ENCODE peak calls at places on chromosomes 1 and 21, in eight cellular contexts. D is endodermal cell, E is K562, Z is fibroblast of lung, K is AG09309, F is esophagus squamous epithelium, S is lower lobe of right lung, V is choroid plexus epithelial cell. U is an unnamed sample.

GRCh38 chr1:23344987-23345472 is 946 bp upstream of the HNRNPR start:
- DNase-seq in D (no peak), E (no peak), Z (peak), K (no peak), F (no peak), S (no peak), V (no peak), U (no peak)

GRCh38 chr1:21520899-21521716 is 11.9 kb downstream of the ALPL start:
- DNase-seq in D (peak), E (no peak), Z (peak), K (no peak), F (no peak), S (no peak), V (peak), U (no peak)

GRCh38 chr1:223393275-223394214 is at the start of gene CCDC185:
- DNase-seq in D (no peak), E (no peak), Z (peak), K (no peak), F (no peak), S (peak), V (no peak), U (no peak)

GRCh38 chr1:23624440-23624839 is 65.1 kb upstream of the ID3 start:
- DNase-seq in D (no peak), E (no peak), Z (no peak), K (no peak), F (no peak), S (no peak), V (no peak), U (no peak)

GRCh38 chr1:34073028-34073730 is 91.9 kb downstream of the CSMD2 start:
- DNase-seq in D (no peak), E (no peak), Z (no peak), K (no peak), F (no peak), S (no peak), V (no peak), U (no peak)

GRCh38 chr1:198465201-198466144 is 75.0 kb downstream of the ATP6V1G3 start:
- DNase-seq in D (no peak), E (no peak), Z (peak), K (peak), F (no peak), S (no peak), V (peak), U (no peak)

GRCh38 chr1:172938676-172939075 is 112.1 kb downstream of the TNFSF18 start:
- DNase-seq in D (no peak), E (no peak), Z (peak), K (peak), F (no peak), S (no peak), V (peak), U (no peak)

GRCh38 chr1:119959268-119959667 is 63.0 kb upstream of the ADAM30 start:
- DNase-seq in D (no peak), E (no peak), Z (no peak), K (no peak), F (no peak), S (no peak), V (no peak), U (no peak)

GRCh38 chr1:2349821-2350220 is 41.5 kb downstream of the MORN1 start:
- DNase-seq in D (no peak), E (no peak), Z (no peak), K (no peak), F (no peak), S (peak), V (no peak), U (no peak)

GRCh38 chr1:194474701-194475100 is 1288.3 kb upstream of the B3GALT2 start:
- DNase-seq in D (no peak), E (no peak), Z (peak), K (no peak), F (no peak), S (no peak), V (no peak), U (no peak)

GRCh38 chr1:13652238-13652637 is 47.8 kb upstream of the PRDM2 start:
- DNase-seq in D (no peak), E (no peak), Z (no peak), K (no peak), F (no peak), S (no peak), V (peak), U (no peak)

GRCh38 chr1:81571946-81572345 is 228.8 kb upstream of the ADGRL2 start:
- DNase-seq in D (no peak), E (no peak), Z (peak), K (no peak), F (no peak), S (no peak), V (no peak), U (no peak)

GRCh38 chr1:176098560-176098959 is 108.5 kb downstream of the COP1 start:
- DNase-seq in D (no peak), E (no peak), Z (no peak), K (no peak), F (no peak), S (no peak), V (no peak), U (no peak)

GRCh38 chr1:33137800-33138199 is 44.0 kb downstream of the TRIM62 start:
- DNase-seq in D (peak), E (peak), Z (peak), K (no peak), F (no peak), S (no peak), V (peak), U (no peak)

GRCh38 chr1:109361649-109362048 is 36.1 kb downstream of the SORT1 start:
- DNase-seq in D (no peak), E (no peak), Z (peak), K (peak), F (no peak), S (no peak), V (no peak), U (no peak)

GRCh38 chr1:75845576-75845975 is 48.9 kb downstream of the MSH4 start:
- DNase-seq in D (no peak), E (no peak), Z (no peak), K (no peak), F (no peak), S (no peak), V (no peak), U (no peak)

GRCh38 chr1:15919316-15919715 is 56.6 kb downstream of the ZBTB17 start:
- DNase-seq in D (no peak), E (no peak), Z (peak), K (peak), F (no peak), S (no peak), V (peak), U (peak)

GRCh38 chr1:109864063-109864822 is 46.4 kb upstream of the CSF1 start:
- DNase-seq in D (no peak), E (peak), Z (peak), K (no peak), F (no peak), S (no peak), V (peak), U (no peak)

GRCh38 chr21:46226146-46226545 is 2.4 kb downstream of the LSS start:
- DNase-seq in D (peak), E (no peak), Z (no peak), K (no peak), F (no peak), S (no peak), V (peak), U (peak)

GRCh38 chr1:3742439-3743298 is 9.6 kb upstream of the CCDC27 start:
- DNase-seq in D (no peak), E (no peak), Z (no peak), K (no peak), F (no peak), S (peak), V (no peak), U (no peak)

GRCh38 chr1:17606826-17607440 is 67.4 kb downstream of the ARHGEF10L start:
- DNase-seq in D (peak), E (peak), Z (peak), K (no peak), F (no peak), S (peak), V (peak), U (no peak)

GRCh38 chr1:241636291-241636690 is 3.9 kb downstream of the CHML start:
- DNase-seq in D (no peak), E (no peak), Z (no peak), K (no peak), F (no peak), S (no peak), V (no peak), U (no peak)

GRCh38 chr1:46223472-46223943 is 20.4 kb downstream of the LURAP1 start:
- DNase-seq in D (peak), E (peak), Z (peak), K (peak), F (no peak), S (peak), V (peak), U (peak)

GRCh38 chr1:208455821-208456220 is 211.6 kb upstream of the PLXNA2 start:
- DNase-seq in D (no peak), E (no peak), Z (peak), K (no peak), F (no peak), S (no peak), V (peak), U (no peak)

GRCh38 chr1:43437031-43437973 is 16.4 kb downstream of the HYI start:
- DNase-seq in D (peak), E (no peak), Z (no peak), K (no peak), F (no peak), S (no peak), V (no peak), U (no peak)

GRCh38 chr21:42063206-42063577 is 7.9 kb upstream of the UMODL1 start:
- DNase-seq in D (no peak), E (no peak), Z (no peak), K (no peak), F (no peak), S (peak), V (no peak), U (no peak)

DNA sequence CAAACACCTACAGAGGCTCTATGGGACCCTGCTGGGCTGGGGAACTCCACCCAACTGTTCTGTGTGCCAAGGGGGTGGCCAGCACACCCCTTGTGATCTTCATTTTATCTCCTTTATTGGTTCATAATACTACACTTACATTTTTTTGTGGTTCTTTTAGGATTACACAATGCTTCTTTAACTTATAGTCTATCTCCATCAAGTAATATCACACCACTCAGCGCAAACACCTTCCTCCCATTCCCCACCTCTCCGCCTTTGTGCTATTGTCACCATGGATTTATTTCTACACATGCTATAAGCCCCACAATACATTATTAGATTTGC is 15.9 kb downstream of the EFNA3 start:
- DNase-seq in D (no peak), E (no peak), Z (no peak), K (no peak), F (no peak), S (no peak), V (no peak), U (no peak)
- TF ChIP-seq CTCF in D (no peak), E (no peak), Z (no peak), K (no peak), F (no peak), S (no peak), V (no peak), U (no peak)

DNA sequence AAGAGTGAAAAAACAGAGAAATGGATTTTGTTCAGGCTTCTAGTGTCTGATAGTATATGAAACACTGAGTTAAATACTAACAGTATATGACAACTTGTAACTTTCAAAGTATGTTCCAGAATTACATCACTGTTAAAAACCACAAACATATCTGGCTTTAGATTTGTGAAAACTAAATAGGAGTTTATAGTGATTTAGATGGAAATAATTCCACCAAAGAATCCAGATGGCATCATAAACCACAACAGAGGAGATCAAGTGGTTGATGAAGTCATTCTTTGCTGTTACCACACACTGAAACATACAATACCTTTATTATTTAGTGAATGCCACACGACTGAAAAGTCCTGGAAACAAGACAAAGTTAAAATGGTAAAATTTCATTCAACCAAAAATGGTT is 37.2 kb downstream of the ALG14 start:
- DNase-seq in D (no peak), E (no peak), Z (peak), K (peak), F (no peak), S (no peak), V (peak), U (peak)
- H3K4me3 ChIP-seq in D (no peak), E (no peak), Z (no peak), K (no peak), F (no peak), S (no peak), V (no peak), U (no peak)

DNA sequence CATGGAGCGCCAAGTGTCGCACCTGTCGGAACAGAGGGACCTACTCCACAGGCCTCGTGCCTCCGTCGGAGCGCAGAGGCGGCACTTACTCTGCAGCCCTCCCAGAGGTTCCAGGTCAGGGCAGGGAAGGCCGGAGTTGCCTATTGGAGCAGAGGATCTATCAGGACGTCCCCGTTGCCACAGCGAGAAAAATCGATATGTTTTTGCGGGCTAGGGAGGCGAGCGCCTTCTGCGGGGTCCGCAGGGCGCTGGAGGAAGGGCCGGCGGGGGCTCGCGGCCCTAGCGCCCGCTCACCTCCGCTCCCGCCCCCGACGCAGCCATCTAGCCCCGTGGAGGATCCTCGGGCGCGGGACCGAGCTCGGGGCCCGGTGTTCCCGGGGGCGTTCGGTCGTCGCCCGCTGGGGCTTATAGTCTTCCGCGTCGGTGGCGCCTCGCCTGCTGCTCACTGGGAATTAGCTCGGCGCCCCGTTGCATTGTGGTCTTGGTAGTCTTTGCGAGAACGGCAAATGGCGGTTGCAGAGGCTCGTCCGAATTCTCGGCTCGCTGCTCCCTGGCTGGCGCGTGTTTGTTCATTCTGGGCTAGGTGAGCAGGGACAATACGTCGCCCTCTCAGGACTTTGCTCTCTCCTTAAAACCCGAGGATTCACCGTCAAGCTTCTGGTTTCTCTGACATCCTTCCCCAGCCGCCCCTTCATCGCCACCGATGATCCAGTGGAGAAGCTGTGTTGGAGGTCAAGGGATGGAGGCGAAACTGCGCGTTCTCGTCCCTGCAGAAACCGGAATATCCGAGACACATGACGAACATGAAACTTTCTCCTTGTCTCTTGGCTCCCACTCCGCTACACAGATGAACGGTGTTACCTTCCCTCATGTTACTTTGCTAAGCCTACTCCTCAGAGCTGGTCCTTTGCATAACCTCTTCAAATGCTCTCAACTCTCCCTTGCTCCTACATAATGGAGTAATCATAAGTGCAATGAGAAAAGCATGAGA is at the start of gene JTB:
- DNase-seq in D (peak), E (peak), Z (peak), K (no peak), F (peak), S (peak), V (peak), U (no peak)
- TF ChIP-seq CTCF in D (no peak), E (no peak), Z (no peak), K (no peak), F (no peak), S (peak), V (no peak), U (no peak)

GRCh38 chr1:153944822-153945117 is 1.7 kb downstream of the DENND4B start:
- DNase-seq in D (no peak), E (no peak), Z (no peak), K (no peak), F (no peak), S (no peak), V (no peak), U (no peak)

GRCh38 chr1:153944005-153944821 is 2.3 kb downstream of the DENND4B start:
- DNase-seq in D (no peak), E (no peak), Z (no peak), K (no peak), F (no peak), S (no peak), V (no peak), U (no peak)

GRCh38 chr1:153946622-153947246 is at the start of gene DENND4B:
- DNase-seq in D (peak), E (peak), Z (peak), K (no peak), F (no peak), S (peak), V (peak), U (no peak)

GRCh38 chr1:153945131-153945794 is 1.3 kb downstream of the DENND4B start:
- DNase-seq in D (no peak), E (peak), Z (peak), K (no peak), F (no peak), S (peak), V (peak), U (no peak)

DNA sequence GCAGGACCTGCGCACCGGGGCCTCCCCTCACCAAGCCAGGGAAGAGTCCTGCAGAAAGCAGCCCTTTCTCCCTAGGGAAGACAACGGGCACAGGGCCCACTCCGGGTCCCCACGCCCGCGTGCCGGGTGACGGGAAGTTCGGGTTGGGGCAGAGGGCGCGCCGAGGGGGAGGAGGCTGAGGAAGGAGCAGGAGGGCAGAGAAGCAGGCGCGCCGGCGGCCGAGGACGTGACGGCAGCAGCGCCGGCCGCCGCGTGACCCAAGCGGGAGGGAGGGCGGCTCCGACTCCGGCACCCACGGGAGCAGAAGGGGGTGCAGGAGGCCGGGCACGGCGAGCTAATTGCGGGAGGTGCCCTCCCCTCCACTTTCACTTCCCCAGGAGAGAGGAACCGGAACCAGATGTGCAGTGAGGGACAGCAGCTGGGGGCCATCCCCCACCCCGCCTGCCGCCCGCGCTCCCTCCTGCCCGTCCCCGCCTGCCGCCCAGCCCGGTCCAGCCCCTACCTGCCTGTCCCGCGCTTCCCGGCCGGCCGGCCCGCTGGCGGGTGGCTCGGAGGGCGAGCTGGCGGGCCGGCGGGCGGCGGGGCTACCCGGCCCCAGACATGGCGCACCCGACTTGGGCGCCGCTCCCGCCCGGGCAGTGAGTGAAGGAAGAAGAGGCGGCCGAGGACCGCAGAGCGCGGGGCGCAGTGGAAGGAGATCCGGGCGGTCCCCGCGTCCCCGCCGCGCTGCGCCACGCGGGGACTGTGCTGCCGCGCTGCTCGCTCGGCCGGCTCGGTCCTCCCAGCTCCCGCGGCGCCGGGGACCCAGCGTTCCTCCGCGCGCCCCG is 510 bp downstream of the DENND4B start:
- DNase-seq in D (peak), E (peak), Z (peak), K (no peak), F (peak), S (peak), V (peak), U (no peak)
- H3K4me3 ChIP-seq in D (peak), E (peak), Z (peak), K (peak), F (peak), S (peak), V (peak), U (peak)

GRCh38 chr1:152739841-152740240 is 18.0 kb upstream of the KPRP start:
- DNase-seq in D (no peak), E (no peak), Z (no peak), K (no peak), F (no peak), S (no peak), V (no peak), U (no peak)

GRCh38 chr1:152735648-152736047 is 22.2 kb upstream of the KPRP start:
- DNase-seq in D (no peak), E (peak), Z (no peak), K (no peak), F (no peak), S (no peak), V (no peak), U (no peak)
- TF ChIP-seq CTCF in D (no peak), E (peak), Z (peak), K (no peak), F (no peak), S (no peak), V (no peak), U (peak)

DNA sequence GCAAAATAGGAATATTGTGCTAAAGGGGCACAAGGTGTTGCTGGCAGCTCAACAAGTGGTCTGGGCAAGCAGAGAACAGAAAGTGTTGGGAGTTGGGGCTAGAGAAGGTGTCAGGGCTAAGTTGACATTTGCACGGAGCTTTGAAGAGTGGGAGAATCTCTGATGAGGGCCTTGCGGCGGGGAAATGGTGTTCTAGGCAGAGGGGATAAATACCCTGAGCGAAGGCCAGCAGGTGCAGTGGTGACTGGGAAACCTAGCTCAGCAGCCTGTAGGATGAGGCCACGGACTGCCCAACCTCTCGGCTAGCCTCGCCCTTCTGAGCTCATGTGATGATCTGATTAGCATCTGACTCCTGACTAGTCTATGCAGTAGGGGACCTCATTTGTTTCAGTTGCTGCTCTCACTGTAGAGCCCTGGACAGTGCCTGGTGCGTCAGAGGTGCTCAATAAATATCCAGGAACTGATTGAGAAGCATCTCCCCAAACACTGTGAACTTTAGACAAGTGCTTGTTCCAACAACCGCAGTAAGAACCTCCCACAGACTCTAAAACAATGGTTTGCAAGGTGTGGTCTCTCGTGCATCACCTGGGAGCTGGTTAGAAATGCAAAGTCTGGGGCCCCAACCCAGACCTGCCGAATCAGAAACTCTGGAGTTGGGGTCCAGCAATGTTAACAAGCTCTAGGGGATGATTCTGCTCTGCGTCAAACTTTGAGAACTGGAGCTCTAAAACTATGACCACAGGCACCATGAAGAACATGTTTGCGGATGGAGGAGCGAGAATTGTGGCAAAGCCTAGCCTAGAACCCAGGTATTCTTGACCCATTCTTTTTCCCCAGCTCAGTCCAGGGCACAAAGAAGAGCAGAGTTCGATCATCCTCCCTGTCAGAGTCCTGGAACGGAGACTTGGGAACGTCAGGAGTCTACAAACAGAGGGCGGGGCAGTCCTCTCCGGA is 883 bp upstream of the FOXO6 start:
- DNase-seq in D (peak), E (no peak), Z (no peak), K (no peak), F (no peak), S (no peak), V (no peak), U (peak)
- H3K4me3 ChIP-seq in D (peak), E (peak), Z (peak), K (no peak), F (peak), S (peak), V (peak), U (peak)